ENCODE peak calls at places on chromosome 10, in nine cellular contexts. E is T-cell; C is iris pigment epithelial cell; W is ovary; P is A673; D is NCI-H446; Z is RPMI7951; G is activated gamma-delta T cell treated with anti-CD3 and anti-CD28 coated beads, Interleukin-2, amount 50 U/mL, for 16 hours; Q is NCI-H1694. T is an unnamed sample.

GRCh38 chr10:44335330-44336021 is 49.4 kb downstream of the CXCL12 start:
- DNase-seq in E (no peak), C (no peak), W (no peak), P (no peak), D (no peak), Z (no peak), G (no peak), Q (no peak), T (no peak)

GRCh38 chr10:105358911-105359310 is 717.8 kb downstream of the SORCS3 start:
- DNase-seq in E (no peak), C (no peak), W (no peak), P (no peak), D (no peak), Z (no peak), G (no peak), Q (no peak), T (no peak)

GRCh38 chr10:99676435-99676834 is 17.1 kb downstream of the ENTPD7 start:
- DNase-seq in E (no peak), C (peak; percentile 97), W (no peak), P (no peak), D (no peak), Z (peak; percentile 22), G (no peak), Q (no peak), T (no peak)

GRCh38 chr10:70827358-70827757 is 11.6 kb downstream of the SGPL1 start:
- DNase-seq in E (no peak), C (no peak), W (no peak), P (no peak), D (no peak), Z (no peak), G (no peak), Q (no peak), T (no peak)

GRCh38 chr10:5584895-5585516 is 60.2 kb downstream of the CALML3 start:
- DNase-seq in E (no peak), C (peak; percentile 95), W (peak; percentile 19), P (no peak), D (no peak), Z (peak; percentile 100), G (no peak), Q (no peak), T (no peak)

GRCh38 chr10:60434418-60435046 is 44.9 kb upstream of the ANK3 start:
- DNase-seq in E (no peak), C (peak; percentile 66), W (no peak), P (peak; percentile 72), D (peak; percentile 69), Z (peak; percentile 51), G (no peak), Q (peak; percentile 44), T (peak; percentile 78)

GRCh38 chr10:60099998-60100747 is 193.8 kb upstream of the CCDC6 start:
- DNase-seq in E (no peak), C (peak; percentile 56), W (no peak), P (peak; percentile 78), D (peak; percentile 57), Z (peak; percentile 38), G (no peak), Q (peak; percentile 59), T (peak; percentile 71)

GRCh38 chr10:113991091-113991860 is 52.4 kb upstream of the ADRB1 start:
- DNase-seq in E (no peak), C (peak; percentile 6), W (no peak), P (no peak), D (no peak), Z (peak; percentile 66), G (no peak), Q (no peak), T (no peak)

GRCh38 chr10:11048707-11049296 is 31.1 kb downstream of the CELF2 start:
- DNase-seq in E (no peak), C (no peak), W (no peak), P (no peak), D (no peak), Z (no peak), G (no peak), Q (no peak), T (no peak)

GRCh38 chr10:111079241-111079760 is 2.5 kb downstream of the ADRA2A start:
- DNase-seq in E (no peak), C (no peak), W (peak; percentile 47), P (no peak), D (no peak), Z (no peak), G (no peak), Q (no peak), T (no peak)

GRCh38 chr10:73554729-73555128 is 36.4 kb downstream of the USP54 start:
- DNase-seq in E (no peak), C (no peak), W (no peak), P (no peak), D (peak; percentile 12), Z (no peak), G (no peak), Q (no peak), T (no peak)

GRCh38 chr10:109593686-109594085 is 329.6 kb downstream of the XPNPEP1 start:
- DNase-seq in E (no peak), C (no peak), W (no peak), P (no peak), D (no peak), Z (no peak), G (no peak), Q (no peak), T (no peak)

GRCh38 chr10:21993360-21994001 is 10.0 kb downstream of the DNAJC1 start:
- DNase-seq in E (no peak), C (peak; percentile 31), W (no peak), P (peak; percentile 66), D (peak; percentile 28), Z (peak; percentile 38), G (no peak), Q (peak; percentile 52), T (no peak)

GRCh38 chr10:77889277-77889903 is 37.2 kb downstream of the DLG5 start:
- DNase-seq in E (no peak), C (no peak), W (no peak), P (no peak), D (no peak), Z (no peak), G (no peak), Q (no peak), T (no peak)

GRCh38 chr10:77228559-77228958 is 409.0 kb downstream of the KCNMA1 start:
- DNase-seq in E (no peak), C (no peak), W (no peak), P (no peak), D (no peak), Z (no peak), G (no peak), Q (no peak), T (no peak)

GRCh38 chr10:12720217-12720981 is 281.1 kb downstream of the CCDC3 start:
- DNase-seq in E (no peak), C (peak; percentile 96), W (no peak), P (peak; percentile 95), D (peak; percentile 19), Z (peak; percentile 89), G (no peak), Q (no peak), T (no peak)

GRCh38 chr10:23146069-23146657 is 45.9 kb upstream of the PTF1A start:
- DNase-seq in E (no peak), C (no peak), W (no peak), P (no peak), D (no peak), Z (no peak), G (no peak), Q (no peak), T (no peak)

GRCh38 chr10:22590115-22590514 is 124.3 kb downstream of the PIP4K2A start:
- DNase-seq in E (no peak), C (peak; percentile 34), W (no peak), P (no peak), D (no peak), Z (no peak), G (no peak), Q (no peak), T (no peak)

GRCh38 chr10:33655165-33655815 is 320.8 kb upstream of the NRP1 start:
- DNase-seq in E (no peak), C (no peak), W (no peak), P (no peak), D (no peak), Z (peak; percentile 70), G (no peak), Q (no peak), T (no peak)

GRCh38 chr10:124409696-124410095 is 9.0 kb downstream of the OAT start:
- DNase-seq in E (no peak), C (no peak), W (no peak), P (no peak), D (no peak), Z (peak; percentile 8), G (no peak), Q (no peak), T (no peak)

GRCh38 chr10:61973169-61973568 is 71.7 kb downstream of the ARID5B start:
- DNase-seq in E (no peak), C (no peak), W (no peak), P (peak; percentile 41), D (no peak), Z (no peak), G (no peak), Q (no peak), T (no peak)

GRCh38 chr10:11286261-11286989 is 268.8 kb downstream of the CELF2 start:
- DNase-seq in E (no peak), C (no peak), W (no peak), P (no peak), D (no peak), Z (no peak), G (no peak), Q (no peak), T (no peak)

GRCh38 chr10:9015005-9015404 is 960.5 kb downstream of the GATA3 start:
- DNase-seq in E (no peak), C (peak; percentile 36), W (no peak), P (peak; percentile 30), D (no peak), Z (no peak), G (no peak), Q (no peak), T (no peak)

GRCh38 chr10:35219292-35219691 is 92.6 kb downstream of the CREM start:
- DNase-seq in E (no peak), C (no peak), W (no peak), P (no peak), D (no peak), Z (no peak), G (no peak), Q (no peak), T (no peak)

GRCh38 chr10:17219024-17219423 is 9.0 kb upstream of the VIM start:
- DNase-seq in E (no peak), C (peak; percentile 63), W (no peak), P (peak; percentile 76), D (no peak), Z (peak; percentile 62), G (no peak), Q (no peak), T (no peak)

GRCh38 chr10:35307297-35307696 is 29.0 kb upstream of the CCNY start:
- DNase-seq in E (no peak), C (peak; percentile 55), W (no peak), P (no peak), D (no peak), Z (peak; percentile 41), G (no peak), Q (no peak), T (no peak)

GRCh38 chr10:3090914-3091313 is 23.6 kb downstream of the PFKP start:
- DNase-seq in E (no peak), C (peak; percentile 70), W (no peak), P (peak; percentile 34), D (peak; percentile 62), Z (peak; percentile 83), G (no peak), Q (no peak), T (peak; percentile 88)

GRCh38 chr10:124648738-124649137 is 95.4 kb downstream of the FAM53B start:
- DNase-seq in E (peak; percentile 50), C (peak; percentile 90), W (peak; percentile 84), P (peak; percentile 34), D (peak; percentile 8), Z (peak; percentile 74), G (peak; percentile 40), Q (no peak), T (no peak)

GRCh38 chr10:13594641-13595040 is 7.9 kb downstream of the PRPF18 start:
- DNase-seq in E (no peak), C (no peak), W (no peak), P (no peak), D (no peak), Z (no peak), G (no peak), Q (no peak), T (no peak)

GRCh38 chr10:46547331-46547880 is 9.1 kb downstream of the GPRIN2 start:
- DNase-seq in E (no peak), C (no peak), W (peak; percentile 27), P (no peak), D (no peak), Z (no peak), G (no peak), Q (no peak), T (no peak)

GRCh38 chr10:47264797-47265281 is 35.2 kb upstream of the GDF10 start:
- DNase-seq in E (no peak), C (no peak), W (no peak), P (no peak), D (no peak), Z (peak; percentile 11), G (peak; percentile 41), Q (no peak), T (no peak)

T was measured in cerebellum.